ENCODE peak calls at places on chromosomes 12 and 14, in four cellular contexts. X is H9, Q is H1, C is mesendoderm. E is an unnamed sample.

GRCh38 chr12:49838973-49839633 is 3.8 kb downstream of the BCDIN3D start:
- DNase-seq in C (peak), X (no peak), Q (no peak), E (peak)

GRCh38 chr12:82479511-82479910 is 121.2 kb downstream of the METTL25 start:
- DNase-seq in C (no peak), X (no peak), Q (no peak), E (peak)

GRCh38 chr14:76277586-76278130 is 98.3 kb upstream of the ESRRB start:
- DNase-seq in Q (peak), C (no peak), X (peak), E (no peak)

GRCh38 chr12:10190558-10191388 is 11.9 kb downstream of the TMEM52B start:
- DNase-seq in C (peak), Q (peak), X (peak), E (peak)

GRCh38 chr12:93978553-93978952 is 169.8 kb upstream of the PLXNC1 start:
- DNase-seq in X (no peak), C (no peak), Q (no peak), E (peak)

GRCh38 chr14:93953263-93953662 is 23.1 kb downstream of the ASB2 start:
- DNase-seq in C (peak), Q (peak), X (peak), E (no peak)

GRCh38 chr14:77822307-77822706 is 22.4 kb downstream of the ADCK1 start:
- DNase-seq in Q (no peak), C (peak), X (no peak), E (no peak)

GRCh38 chr14:91732859-91733477 is 1.1 kb upstream of the CATSPERB start:
- DNase-seq in X (no peak), Q (no peak), C (no peak), E (no peak)

GRCh38 chr12:115149685-115150378 is 465.9 kb upstream of the TBX3 start:
- DNase-seq in Q (no peak), C (no peak), X (no peak), E (peak)

GRCh38 chr12:124592050-124592449 is 24.6 kb upstream of the NCOR2 start:
- DNase-seq in X (no peak), C (no peak), Q (no peak), E (peak)

GRCh38 chr14:64646103-64646502 is 58.1 kb upstream of the PLEKHG3 start:
- DNase-seq in C (peak), Q (no peak), X (no peak), E (peak)

GRCh38 chr14:26870722-26871121 is 272.9 kb upstream of the NOVA1 start:
- DNase-seq in C (no peak), X (no peak), Q (no peak), E (no peak)

GRCh38 chr14:98008381-98009113 is 1211.4 kb downstream of the VRK1 start:
- DNase-seq in X (no peak), Q (no peak), C (no peak), E (no peak)
- H3K56ac ChIP-seq in X (no peak), Q (no peak), C (no peak), E (no peak)

DNA sequence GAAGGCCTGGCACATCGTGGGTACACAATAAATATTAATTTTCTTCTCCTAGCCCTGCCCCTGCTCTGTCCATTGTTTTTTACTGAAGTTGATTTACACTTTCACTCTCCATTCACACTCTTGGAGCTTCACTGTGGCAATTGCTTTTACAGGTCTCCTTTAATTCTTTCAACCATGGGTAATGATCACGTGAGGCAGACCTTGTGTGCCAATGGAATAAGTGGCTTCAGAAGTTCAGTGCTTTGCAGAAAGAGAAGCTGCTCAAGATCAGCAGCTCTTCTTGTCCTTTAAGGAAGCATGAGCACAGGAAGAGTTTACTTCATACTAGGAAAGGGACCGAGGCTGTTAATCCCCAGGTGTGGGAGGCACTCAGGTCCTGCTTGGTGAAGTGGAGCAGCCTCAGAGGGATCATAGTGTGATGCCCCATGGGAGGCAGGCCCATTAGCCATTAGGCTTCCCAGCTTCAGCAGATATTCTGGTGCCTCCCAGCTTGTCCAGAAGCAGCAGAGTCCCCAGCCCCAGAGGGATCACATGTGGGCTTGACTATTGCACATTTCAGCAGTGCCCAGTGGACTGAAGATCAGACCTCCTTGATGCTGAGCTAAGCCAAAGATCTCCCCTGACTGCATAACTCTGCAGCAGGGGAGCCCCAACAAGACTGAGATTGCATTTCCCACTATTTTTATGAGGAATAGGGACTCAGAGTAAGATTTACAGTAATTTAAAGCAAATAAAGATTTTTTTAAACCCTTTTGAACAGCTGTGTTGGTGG is 5.0 kb upstream of the SLC35F4 start:
- DNase-seq in X (no peak), C (no peak), Q (no peak), E (no peak)
- H3K56ac ChIP-seq in X (no peak), C (no peak), Q (no peak), E (no peak)

GRCh38 chr14:72787841-72788240 is 106.1 kb downstream of the DPF3 start:
- DNase-seq in C (no peak), X (no peak), Q (no peak), E (no peak)

GRCh38 chr14:72788255-72788654 is 105.6 kb downstream of the DPF3 start:
- DNase-seq in Q (no peak), X (no peak), C (no peak), E (no peak)

GRCh38 chr14:72790887-72791566 is 102.9 kb downstream of the DPF3 start:
- DNase-seq in C (no peak), X (no peak), Q (no peak), E (no peak)

GRCh38 chr14:72786377-72787350 is 107.2 kb downstream of the DPF3 start:
- DNase-seq in Q (no peak), C (no peak), X (no peak), E (no peak)

DNA sequence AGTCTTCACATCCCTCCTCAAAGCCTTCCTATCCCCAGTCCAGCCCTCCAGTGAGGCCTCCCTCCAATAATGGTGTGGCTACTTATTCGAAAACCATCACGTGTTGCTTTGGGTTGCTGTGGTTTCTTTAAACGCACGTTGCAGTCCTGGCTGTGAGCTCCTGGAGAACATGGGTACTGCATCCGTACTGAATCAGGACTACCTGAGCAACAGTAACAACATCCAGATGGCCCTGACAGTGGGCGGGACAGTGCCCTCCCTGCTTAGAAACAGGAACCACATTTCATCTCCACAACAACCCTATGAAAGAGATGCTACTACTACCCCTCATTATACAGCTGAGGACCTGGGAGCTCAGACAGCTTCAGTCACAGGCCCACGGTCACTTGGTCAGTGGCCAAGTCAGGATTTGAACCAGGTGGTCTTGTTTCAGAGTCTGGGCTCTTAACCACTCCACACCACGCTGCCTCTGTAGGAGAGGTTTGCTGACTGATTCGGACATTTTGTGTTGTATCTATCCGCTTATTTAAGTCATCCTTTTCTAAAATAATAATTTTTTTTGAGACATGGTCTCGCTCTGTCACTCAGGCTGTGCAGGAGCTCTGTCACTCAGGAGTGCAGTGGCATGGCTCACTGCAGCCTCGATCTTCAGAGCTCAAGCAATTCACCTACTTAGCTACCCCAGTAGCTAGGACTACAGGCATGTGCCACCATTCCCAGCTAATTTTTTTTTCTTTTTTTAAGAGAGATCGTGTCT is 104.8 kb downstream of the DPF3 start:
- DNase-seq in X (no peak), C (peak), Q (no peak), E (no peak)
- H3K56ac ChIP-seq in X (no peak), C (no peak), Q (no peak), E (no peak)

GRCh38 chr14:22524784-22525161 is 64.3 kb downstream of the DAD1 start:
- DNase-seq in C (no peak), Q (no peak), X (no peak), E (peak)

GRCh38 chr14:22520786-22521185 is 68.2 kb downstream of the DAD1 start:
- DNase-seq in X (no peak), Q (no peak), C (no peak), E (no peak)

GRCh38 chr14:22521449-22522239 is 67.4 kb downstream of the DAD1 start:
- DNase-seq in C (no peak), Q (no peak), X (no peak), E (no peak)

GRCh38 chr14:22524105-22524783 is 64.8 kb downstream of the DAD1 start:
- DNase-seq in C (no peak), X (no peak), Q (no peak), E (no peak)

DNA sequence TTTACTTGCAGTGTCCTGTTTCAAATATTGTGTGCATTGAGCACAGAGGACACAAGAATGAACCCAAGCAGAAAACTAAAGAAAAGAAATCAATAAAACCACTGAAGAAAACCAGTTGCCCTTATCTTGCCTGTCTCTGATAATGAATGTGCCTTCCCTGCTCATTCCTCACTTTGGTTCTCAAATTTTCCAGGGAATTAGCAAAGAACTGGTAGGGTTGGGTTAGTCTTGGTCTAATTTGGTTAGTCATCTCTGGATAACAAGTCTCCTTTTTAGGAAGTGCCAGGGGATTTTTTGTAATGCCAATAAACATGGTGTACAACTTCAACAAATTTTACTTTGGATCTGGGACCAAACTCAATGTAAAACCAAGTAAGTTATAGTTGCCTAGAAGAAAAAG is 65.7 kb downstream of the DAD1 start:
- DNase-seq in Q (no peak), C (no peak), X (no peak), E (no peak)
- H3K56ac ChIP-seq in Q (no peak), C (no peak), X (no peak), E (no peak)

DNA sequence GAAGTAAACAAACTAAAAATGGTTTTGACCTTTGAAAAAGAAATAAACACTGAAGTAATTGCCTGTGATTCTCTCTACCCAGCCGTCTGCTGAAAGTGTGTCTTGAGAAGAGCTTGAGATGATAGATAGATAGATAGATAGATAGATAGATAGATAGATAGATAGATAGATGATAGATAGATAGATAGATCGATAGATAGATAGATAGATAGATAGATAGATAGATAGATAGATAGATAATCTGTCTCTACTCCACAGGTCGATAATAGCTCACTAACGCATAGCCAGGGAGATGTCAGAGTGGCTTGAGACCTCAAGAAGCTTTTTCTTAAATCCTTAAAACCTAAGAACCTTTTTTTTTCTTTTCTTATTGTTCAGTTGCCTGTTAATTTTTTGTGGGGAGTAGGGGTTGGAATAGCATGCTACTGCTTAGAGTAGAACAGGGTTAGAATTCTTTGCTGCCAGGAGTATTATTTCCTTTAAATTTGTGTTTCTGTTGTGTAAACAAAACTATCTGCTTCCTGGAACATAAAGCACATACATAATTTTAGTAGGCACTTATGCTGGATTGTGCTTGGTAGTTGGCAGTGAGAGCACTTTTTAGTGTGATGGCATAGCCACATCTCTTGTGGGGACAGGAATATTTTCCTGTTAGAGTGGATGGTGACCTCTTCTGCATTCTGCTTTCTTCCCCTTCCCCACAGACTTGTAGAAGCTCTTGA is 169.5 kb downstream of the FBXL14 start:
- DNase-seq in Q (no peak), C (no peak), X (no peak), E (no peak)
- H3K56ac ChIP-seq in Q (no peak), C (no peak), X (no peak), E (no peak)

GRCh38 chr12:101567918-101568317 is 26.9 kb upstream of the MYBPC1 start:
- DNase-seq in C (no peak), Q (no peak), X (no peak), E (no peak)
- H3K56ac ChIP-seq in C (no peak), Q (no peak), X (no peak), E (no peak)

DNA sequence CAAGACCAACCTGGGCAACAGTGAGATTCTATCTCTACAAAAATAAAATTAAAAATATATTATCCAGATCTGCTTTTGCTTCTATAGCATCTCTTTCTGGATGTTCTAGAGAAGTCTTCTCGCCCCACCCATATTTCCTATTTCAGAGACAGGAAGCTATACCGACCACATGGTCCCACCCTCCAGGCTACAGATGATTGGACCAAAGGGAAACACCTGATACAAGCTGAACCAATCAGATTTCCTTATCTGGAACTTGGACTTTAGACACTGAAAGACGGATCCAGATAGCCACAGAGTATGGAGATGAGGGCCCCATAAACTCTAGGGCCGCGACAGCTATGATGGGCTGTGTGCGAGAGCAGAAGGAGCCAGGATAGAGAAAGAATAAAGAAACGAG is 48.7 kb downstream of the CCDC60 start:
- DNase-seq in X (no peak), C (no peak), Q (no peak), E (no peak)
- H3K56ac ChIP-seq in X (no peak), C (no peak), Q (no peak), E (no peak)

DNA sequence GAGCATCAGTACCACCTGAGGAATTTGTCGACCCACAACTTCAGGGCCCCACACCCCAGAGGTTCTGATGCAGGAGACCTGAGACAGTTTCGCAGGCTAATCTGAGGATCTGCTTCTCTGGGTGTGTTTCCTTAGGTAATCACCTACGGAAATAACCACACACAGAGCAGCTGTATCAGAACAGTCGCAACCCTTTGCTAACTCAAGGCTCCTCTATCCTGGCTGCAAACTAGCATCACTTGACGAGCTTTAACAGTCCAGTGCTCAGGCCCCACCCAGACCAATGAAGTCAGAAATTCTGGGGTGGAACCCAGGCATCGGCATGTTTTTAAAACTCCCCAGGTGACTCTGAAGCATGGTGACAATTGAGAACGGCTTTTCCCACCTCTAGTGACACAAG is 20.7 kb downstream of the SLC7A7 start:
- DNase-seq in X (no peak), C (no peak), Q (no peak), E (no peak)
- H3K56ac ChIP-seq in X (no peak), C (no peak), Q (no peak), E (no peak)

E was measured in IMR-90.